ENCODE peak calls at places on chromosome 18, in ten cellular contexts. One of them, this sample, is unnamed.

GRCh38 chr18:13548944-13549878 is 177.1 kb downstream of the FAM210A start:
- DNase-seq in cardiac muscle cell: no peak
- DNase-seq in fibroblast of pulmonary artery: no peak
- DNase-seq in MCF 10A: no peak
- DNase-seq in neural crest cell: no peak
- DNase-seq in mammary epithelial cell: no peak
- DNase-seq in BE2C: no peak
- DNase-seq in uterus: no peak
- DNase-seq in AG10803: no peak
- DNase-seq in AG04450: no peak
- DNase-seq in this sample: no peak

GRCh38 chr18:75154259-75154658 is 54.7 kb downstream of the PTGR3 start:
- DNase-seq in cardiac muscle cell: no peak
- DNase-seq in fibroblast of pulmonary artery: no peak
- DNase-seq in MCF 10A: no peak
- DNase-seq in neural crest cell: no peak
- DNase-seq in mammary epithelial cell: no peak
- DNase-seq in BE2C: no peak
- DNase-seq in uterus: no peak
- DNase-seq in AG10803: no peak
- DNase-seq in AG04450: no peak
- DNase-seq in this sample: no peak

GRCh38 chr18:31648966-31649429 is 35.4 kb downstream of the B4GALT6 start:
- DNase-seq in cardiac muscle cell: peak
- DNase-seq in fibroblast of pulmonary artery: peak
- DNase-seq in MCF 10A: peak
- DNase-seq in neural crest cell: no peak
- DNase-seq in mammary epithelial cell: peak
- DNase-seq in BE2C: no peak
- DNase-seq in uterus: no peak
- DNase-seq in AG10803: peak
- DNase-seq in AG04450: no peak
- DNase-seq in this sample: no peak

GRCh38 chr18:73110307-73110706 is 242.5 kb upstream of the NETO1 start:
- DNase-seq in cardiac muscle cell: no peak
- DNase-seq in fibroblast of pulmonary artery: no peak
- DNase-seq in MCF 10A: no peak
- DNase-seq in neural crest cell: no peak
- DNase-seq in mammary epithelial cell: no peak
- DNase-seq in BE2C: no peak
- DNase-seq in uterus: no peak
- DNase-seq in AG10803: no peak
- DNase-seq in AG04450: no peak
- DNase-seq in this sample: no peak

GRCh38 chr18:41206341-41206740 is 748.7 kb upstream of the PIK3C3 start:
- DNase-seq in cardiac muscle cell: no peak
- DNase-seq in fibroblast of pulmonary artery: no peak
- DNase-seq in MCF 10A: no peak
- DNase-seq in neural crest cell: no peak
- DNase-seq in mammary epithelial cell: no peak
- DNase-seq in BE2C: no peak
- DNase-seq in uterus: no peak
- DNase-seq in AG10803: no peak
- DNase-seq in AG04450: no peak
- DNase-seq in this sample: no peak

GRCh38 chr18:32956591-32957310 is 183.9 kb upstream of the KLHL14 start:
- DNase-seq in cardiac muscle cell: peak
- DNase-seq in fibroblast of pulmonary artery: peak
- DNase-seq in MCF 10A: peak
- DNase-seq in neural crest cell: no peak
- DNase-seq in mammary epithelial cell: peak
- DNase-seq in BE2C: no peak
- DNase-seq in uterus: no peak
- DNase-seq in AG10803: peak
- DNase-seq in AG04450: peak
- DNase-seq in this sample: no peak

GRCh38 chr18:51227660-51228059 is 30.2 kb upstream of the MEX3C start:
- DNase-seq in cardiac muscle cell: no peak
- DNase-seq in fibroblast of pulmonary artery: no peak
- DNase-seq in MCF 10A: no peak
- DNase-seq in neural crest cell: no peak
- DNase-seq in mammary epithelial cell: no peak
- DNase-seq in BE2C: no peak
- DNase-seq in uterus: no peak
- DNase-seq in AG10803: no peak
- DNase-seq in AG04450: no peak
- DNase-seq in this sample: no peak

GRCh38 chr18:28045176-28045810 is 131.6 kb downstream of the CDH2 start:
- DNase-seq in cardiac muscle cell: peak
- DNase-seq in fibroblast of pulmonary artery: peak
- DNase-seq in MCF 10A: peak
- DNase-seq in neural crest cell: no peak
- DNase-seq in mammary epithelial cell: peak
- DNase-seq in BE2C: peak
- DNase-seq in uterus: no peak
- DNase-seq in AG10803: peak
- DNase-seq in AG04450: peak
- DNase-seq in this sample: no peak

GRCh38 chr18:23421277-23421676 is 31.8 kb upstream of the RIOK3 start:
- DNase-seq in cardiac muscle cell: no peak
- DNase-seq in fibroblast of pulmonary artery: no peak
- DNase-seq in MCF 10A: no peak
- DNase-seq in neural crest cell: no peak
- DNase-seq in mammary epithelial cell: no peak
- DNase-seq in BE2C: no peak
- DNase-seq in uterus: no peak
- DNase-seq in AG10803: no peak
- DNase-seq in AG04450: no peak
- DNase-seq in this sample: no peak

GRCh38 chr18:23424616-23425015 is 28.5 kb upstream of the RIOK3 start:
- DNase-seq in cardiac muscle cell: no peak
- DNase-seq in fibroblast of pulmonary artery: no peak
- DNase-seq in MCF 10A: no peak
- DNase-seq in neural crest cell: no peak
- DNase-seq in mammary epithelial cell: no peak
- DNase-seq in BE2C: no peak
- DNase-seq in uterus: no peak
- DNase-seq in AG10803: no peak
- DNase-seq in AG04450: no peak
- DNase-seq in this sample: no peak

GRCh38 chr18:23428821-23429220 is 24.3 kb upstream of the RIOK3 start:
- DNase-seq in cardiac muscle cell: no peak
- DNase-seq in fibroblast of pulmonary artery: no peak
- DNase-seq in MCF 10A: no peak
- DNase-seq in neural crest cell: no peak
- DNase-seq in mammary epithelial cell: no peak
- DNase-seq in BE2C: no peak
- DNase-seq in uterus: no peak
- DNase-seq in AG10803: no peak
- DNase-seq in AG04450: no peak
- DNase-seq in this sample: no peak

DNA sequence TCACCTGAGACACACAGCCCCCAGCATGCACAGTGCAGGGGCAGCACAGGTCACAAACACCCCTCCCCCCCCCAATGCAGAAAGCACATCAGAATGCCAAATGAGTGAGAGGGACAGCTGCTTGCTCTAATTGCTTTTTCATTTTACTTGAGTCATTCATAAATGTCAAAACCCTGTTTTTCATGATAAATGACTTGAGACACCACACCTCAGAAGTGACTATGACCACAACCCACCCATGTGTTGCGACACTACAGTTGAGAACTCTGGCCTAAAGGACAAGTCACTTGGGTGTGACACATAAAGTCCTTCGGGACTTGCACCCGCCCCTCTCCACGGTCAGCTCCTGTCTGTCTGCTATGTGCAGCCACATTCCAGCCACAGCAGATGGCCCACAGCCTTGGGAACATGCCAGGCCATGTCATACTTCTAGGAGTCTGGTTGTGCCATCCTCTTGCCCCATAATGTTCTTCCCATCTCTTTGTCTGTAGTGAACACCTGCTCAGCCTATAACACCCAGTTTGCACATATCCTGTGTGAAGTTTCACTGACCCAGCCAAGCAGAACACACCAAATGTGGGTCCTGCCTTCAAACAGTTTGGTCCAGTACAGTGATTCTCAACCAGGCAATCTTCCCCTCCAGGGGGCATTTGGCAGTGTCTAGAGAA is 30.2 kb upstream of the RIOK3 start:
- DNase-seq in cardiac muscle cell: peak
- DNase-seq in fibroblast of pulmonary artery: peak
- DNase-seq in MCF 10A: peak
- DNase-seq in neural crest cell: no peak
- DNase-seq in mammary epithelial cell: peak
- DNase-seq in BE2C: peak
- DNase-seq in uterus: no peak
- DNase-seq in AG10803: peak
- DNase-seq in AG04450: no peak
- DNase-seq in this sample: peak
- TF ChIP-seq CTCF in cardiac muscle cell: no peak
- TF ChIP-seq CTCF in fibroblast of pulmonary artery: no peak
- TF ChIP-seq CTCF in MCF 10A: no peak
- TF ChIP-seq CTCF in neural crest cell: no peak
- TF ChIP-seq CTCF in mammary epithelial cell: no peak
- TF ChIP-seq CTCF in BE2C: no peak
- TF ChIP-seq CTCF in uterus: no peak
- TF ChIP-seq CTCF in AG10803: no peak
- TF ChIP-seq CTCF in AG04450: no peak
- TF ChIP-seq CTCF in this sample: no peak

GRCh38 chr18:78875998-78876650 is 103.5 kb upstream of the SALL3 start:
- DNase-seq in cardiac muscle cell: no peak
- DNase-seq in fibroblast of pulmonary artery: no peak
- DNase-seq in MCF 10A: no peak
- DNase-seq in neural crest cell: no peak
- DNase-seq in mammary epithelial cell: no peak
- DNase-seq in BE2C: no peak
- DNase-seq in uterus: no peak
- DNase-seq in AG10803: no peak
- DNase-seq in AG04450: no peak
- DNase-seq in this sample: no peak

GRCh38 chr18:78873916-78874505 is 105.6 kb upstream of the SALL3 start:
- DNase-seq in cardiac muscle cell: no peak
- DNase-seq in fibroblast of pulmonary artery: no peak
- DNase-seq in MCF 10A: no peak
- DNase-seq in neural crest cell: no peak
- DNase-seq in mammary epithelial cell: no peak
- DNase-seq in BE2C: no peak
- DNase-seq in uterus: no peak
- DNase-seq in AG10803: peak
- DNase-seq in AG04450: no peak
- DNase-seq in this sample: no peak

GRCh38 chr18:78876868-78877267 is 102.8 kb upstream of the SALL3 start:
- DNase-seq in cardiac muscle cell: no peak
- DNase-seq in fibroblast of pulmonary artery: no peak
- DNase-seq in MCF 10A: no peak
- DNase-seq in neural crest cell: no peak
- DNase-seq in mammary epithelial cell: no peak
- DNase-seq in BE2C: no peak
- DNase-seq in uterus: no peak
- DNase-seq in AG10803: no peak
- DNase-seq in AG04450: no peak
- DNase-seq in this sample: no peak

GRCh38 chr18:78878335-78878734 is 101.3 kb upstream of the SALL3 start:
- DNase-seq in cardiac muscle cell: no peak
- DNase-seq in fibroblast of pulmonary artery: no peak
- DNase-seq in MCF 10A: no peak
- DNase-seq in neural crest cell: no peak
- DNase-seq in mammary epithelial cell: no peak
- DNase-seq in BE2C: no peak
- DNase-seq in uterus: no peak
- DNase-seq in AG10803: no peak
- DNase-seq in AG04450: no peak
- DNase-seq in this sample: no peak

DNA sequence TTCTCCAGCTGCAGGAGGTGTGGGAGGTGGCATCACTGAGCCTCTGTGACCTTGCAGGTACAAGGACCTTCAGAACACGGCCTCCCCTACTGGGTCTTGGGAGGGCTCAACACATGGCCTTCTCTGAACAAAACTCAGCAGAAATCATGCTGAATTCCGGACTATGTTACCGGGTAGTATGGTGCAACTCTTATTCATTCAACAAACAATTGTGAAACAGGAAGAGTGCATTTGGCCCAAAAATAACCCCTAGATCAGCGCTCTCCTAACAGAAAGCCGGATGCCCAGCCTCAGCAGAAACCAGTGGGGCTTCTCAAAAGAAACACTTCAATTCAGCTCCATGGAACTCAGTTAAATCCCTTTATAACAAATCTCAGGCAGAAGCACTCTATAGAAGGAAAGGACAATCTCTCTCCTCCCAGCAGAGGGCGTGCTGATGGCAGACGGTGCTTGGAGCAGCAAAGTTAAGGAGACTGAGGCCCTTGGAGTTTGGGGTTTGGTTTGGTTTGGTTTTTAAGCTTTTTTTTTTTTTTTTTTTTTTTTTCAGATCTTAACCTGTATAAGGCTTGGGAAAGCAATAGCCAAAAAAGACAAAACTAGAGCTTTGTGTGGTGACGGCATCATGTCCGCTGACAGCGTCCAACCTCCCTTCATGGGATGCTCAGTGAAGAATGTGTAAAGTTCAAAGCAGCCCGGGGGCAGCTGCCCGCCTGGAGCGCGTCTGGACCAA is 104.2 kb upstream of the SALL3 start:
- DNase-seq in cardiac muscle cell: peak
- DNase-seq in fibroblast of pulmonary artery: peak
- DNase-seq in MCF 10A: peak
- DNase-seq in neural crest cell: peak
- DNase-seq in mammary epithelial cell: no peak
- DNase-seq in BE2C: peak
- DNase-seq in uterus: no peak
- DNase-seq in AG10803: no peak
- DNase-seq in AG04450: no peak
- DNase-seq in this sample: no peak
- TF ChIP-seq CTCF in cardiac muscle cell: peak
- TF ChIP-seq CTCF in fibroblast of pulmonary artery: peak
- TF ChIP-seq CTCF in MCF 10A: no peak
- TF ChIP-seq CTCF in neural crest cell: peak
- TF ChIP-seq CTCF in mammary epithelial cell: peak
- TF ChIP-seq CTCF in BE2C: peak
- TF ChIP-seq CTCF in uterus: no peak
- TF ChIP-seq CTCF in AG10803: peak
- TF ChIP-seq CTCF in AG04450: no peak
- TF ChIP-seq CTCF in this sample: no peak

GRCh38 chr18:21134895-21135294 is 23.3 kb upstream of the ROCK1 start:
- DNase-seq in cardiac muscle cell: peak
- DNase-seq in fibroblast of pulmonary artery: peak
- DNase-seq in MCF 10A: peak
- DNase-seq in neural crest cell: no peak
- DNase-seq in mammary epithelial cell: peak
- DNase-seq in BE2C: no peak
- DNase-seq in uterus: no peak
- DNase-seq in AG10803: peak
- DNase-seq in AG04450: no peak
- DNase-seq in this sample: no peak
- TF ChIP-seq CTCF in cardiac muscle cell: peak
- TF ChIP-seq CTCF in fibroblast of pulmonary artery: peak
- TF ChIP-seq CTCF in MCF 10A: peak
- TF ChIP-seq CTCF in neural crest cell: no peak
- TF ChIP-seq CTCF in mammary epithelial cell: peak
- TF ChIP-seq CTCF in BE2C: peak
- TF ChIP-seq CTCF in uterus: no peak
- TF ChIP-seq CTCF in AG10803: peak
- TF ChIP-seq CTCF in AG04450: peak
- TF ChIP-seq CTCF in this sample: no peak

DNA sequence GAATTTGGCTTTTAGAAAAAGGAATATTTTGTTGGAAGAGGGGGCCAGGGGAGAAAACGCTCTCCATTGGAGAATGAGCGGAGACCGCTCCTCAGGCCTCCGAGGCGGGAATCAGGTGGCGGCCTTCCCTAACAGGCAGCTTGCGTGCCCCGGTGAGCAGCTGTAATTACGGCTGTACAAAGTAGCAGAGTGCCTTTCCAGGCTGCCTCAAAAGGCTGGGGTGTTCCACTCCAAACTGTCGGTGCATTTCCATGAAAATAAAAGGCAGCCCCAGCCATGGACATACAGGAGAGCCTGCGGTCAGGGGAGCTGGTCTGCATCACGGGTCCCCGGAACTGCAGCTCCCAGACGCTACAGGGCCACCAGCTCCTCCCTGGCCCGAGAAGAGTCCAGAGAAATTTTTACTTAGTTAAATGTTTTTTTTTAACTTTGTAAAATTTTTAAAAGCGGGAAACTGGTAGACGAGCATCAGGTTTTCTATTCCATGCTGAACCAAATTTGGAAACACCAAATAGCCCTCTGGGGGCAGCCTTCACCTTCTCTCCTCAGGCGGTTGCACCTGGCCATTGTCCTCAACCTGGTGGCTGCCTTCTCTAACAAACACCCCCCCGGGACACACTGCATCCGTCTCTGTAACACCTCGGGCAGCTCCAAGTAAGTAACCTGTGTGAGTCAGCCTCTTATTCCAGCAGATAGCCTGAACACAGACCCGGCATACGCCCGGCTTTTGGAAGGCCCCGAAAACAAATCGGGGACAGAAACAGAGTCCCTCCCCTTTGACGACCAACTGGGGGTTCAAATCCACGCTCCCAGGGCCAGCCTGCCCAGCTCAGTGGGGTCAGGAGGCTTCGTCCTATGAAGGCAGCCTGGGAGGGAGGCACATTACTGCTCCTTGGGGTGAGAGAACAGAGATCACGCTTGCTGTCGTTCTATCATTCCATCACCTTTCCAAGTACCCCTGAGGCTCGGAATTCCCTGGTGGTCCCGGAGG is 209.2 kb upstream of the SALL3 start:
- DNase-seq in cardiac muscle cell: no peak
- DNase-seq in fibroblast of pulmonary artery: no peak
- DNase-seq in MCF 10A: no peak
- DNase-seq in neural crest cell: no peak
- DNase-seq in mammary epithelial cell: no peak
- DNase-seq in BE2C: no peak
- DNase-seq in uterus: no peak
- DNase-seq in AG10803: no peak
- DNase-seq in AG04450: no peak
- DNase-seq in this sample: no peak
- TF ChIP-seq CTCF in cardiac muscle cell: no peak
- TF ChIP-seq CTCF in fibroblast of pulmonary artery: no peak
- TF ChIP-seq CTCF in MCF 10A: no peak
- TF ChIP-seq CTCF in neural crest cell: no peak
- TF ChIP-seq CTCF in mammary epithelial cell: no peak
- TF ChIP-seq CTCF in BE2C: no peak
- TF ChIP-seq CTCF in uterus: no peak
- TF ChIP-seq CTCF in AG10803: no peak
- TF ChIP-seq CTCF in AG04450: no peak
- TF ChIP-seq CTCF in this sample: no peak

This sample was measured in omental fat pad.